ENCODE peak calls at places on chromosomes 7 and 10, in six cellular contexts. One of them, this sample, is unnamed.

GRCh38 chr10:101986277-101986971 is 69.5 kb downstream of the ARMH3 start:
- DNase-seq in heart left ventricle: peak; percentile 26
- DNase-seq in chondrocyte: no peak
- DNase-seq in lower leg skin: no peak
- DNase-seq in OCI-LY7: no peak
- DNase-seq in tibial nerve: no peak
- DNase-seq in this sample: no peak

GRCh38 chr7:40057292-40057691 is 77.1 kb downstream of the MPLKIP start:
- DNase-seq in heart left ventricle: peak; percentile 47
- DNase-seq in chondrocyte: no peak
- DNase-seq in lower leg skin: no peak
- DNase-seq in OCI-LY7: no peak
- DNase-seq in tibial nerve: no peak
- DNase-seq in this sample: no peak

GRCh38 chr7:118232837-118233236 is 8.3 kb downstream of the ANKRD7 start:
- DNase-seq in heart left ventricle: no peak
- DNase-seq in chondrocyte: no peak
- DNase-seq in lower leg skin: no peak
- DNase-seq in OCI-LY7: no peak
- DNase-seq in tibial nerve: no peak
- DNase-seq in this sample: no peak

GRCh38 chr7:94043299-94043698 is 39.1 kb upstream of the BET1 start:
- DNase-seq in heart left ventricle: no peak
- DNase-seq in chondrocyte: no peak
- DNase-seq in lower leg skin: no peak
- DNase-seq in OCI-LY7: no peak
- DNase-seq in tibial nerve: no peak
- DNase-seq in this sample: no peak

GRCh38 chr7:112500619-112501018 is 19.8 kb downstream of the LSMEM1 start:
- DNase-seq in heart left ventricle: no peak
- DNase-seq in chondrocyte: no peak
- DNase-seq in lower leg skin: no peak
- DNase-seq in OCI-LY7: no peak
- DNase-seq in tibial nerve: no peak
- DNase-seq in this sample: no peak

GRCh38 chr7:33743594-33743993 is 161.7 kb upstream of the BMPER start:
- DNase-seq in heart left ventricle: no peak
- DNase-seq in chondrocyte: no peak
- DNase-seq in lower leg skin: no peak
- DNase-seq in OCI-LY7: no peak
- DNase-seq in tibial nerve: no peak
- DNase-seq in this sample: no peak

GRCh38 chr10:26269754-26270153 is 53.2 kb downstream of the GAD2 start:
- DNase-seq in heart left ventricle: no peak
- DNase-seq in chondrocyte: no peak
- DNase-seq in lower leg skin: no peak
- DNase-seq in OCI-LY7: peak; percentile 71
- DNase-seq in tibial nerve: no peak
- DNase-seq in this sample: peak; percentile 18

GRCh38 chr10:103855424-103855823 is at the start of gene SH3PXD2A:
- DNase-seq in heart left ventricle: peak; percentile 72
- DNase-seq in chondrocyte: no peak
- DNase-seq in lower leg skin: no peak
- DNase-seq in OCI-LY7: no peak
- DNase-seq in tibial nerve: no peak
- DNase-seq in this sample: peak; percentile 54

GRCh38 chr10:70656489-70656888 is 15.8 kb upstream of the ADAMTS14 start:
- DNase-seq in heart left ventricle: peak; percentile 52
- DNase-seq in chondrocyte: peak; percentile 68
- DNase-seq in lower leg skin: no peak
- DNase-seq in OCI-LY7: no peak
- DNase-seq in tibial nerve: no peak
- DNase-seq in this sample: peak; percentile 75

GRCh38 chr10:31947144-31947926 is 18.7 kb upstream of the ARHGAP12 start:
- DNase-seq in heart left ventricle: no peak
- DNase-seq in chondrocyte: no peak
- DNase-seq in lower leg skin: peak; percentile 64
- DNase-seq in OCI-LY7: peak; percentile 34
- DNase-seq in tibial nerve: peak; percentile 54
- DNase-seq in this sample: no peak
- TF ChIP-seq CTCF in heart left ventricle: peak; percentile 41
- TF ChIP-seq CTCF in chondrocyte: peak; percentile 88
- TF ChIP-seq CTCF in lower leg skin: no peak
- TF ChIP-seq CTCF in OCI-LY7: peak; percentile 62
- TF ChIP-seq CTCF in tibial nerve: peak; percentile 48
- TF ChIP-seq CTCF in this sample: no peak

GRCh38 chr7:44964384-44964830 is 14.4 kb downstream of the MYO1G start:
- DNase-seq in heart left ventricle: no peak
- DNase-seq in chondrocyte: no peak
- DNase-seq in lower leg skin: no peak
- DNase-seq in OCI-LY7: no peak
- DNase-seq in tibial nerve: no peak
- DNase-seq in this sample: peak; percentile 55
- TF ChIP-seq CTCF in heart left ventricle: no peak
- TF ChIP-seq CTCF in chondrocyte: peak; percentile 71
- TF ChIP-seq CTCF in lower leg skin: no peak
- TF ChIP-seq CTCF in OCI-LY7: peak; percentile 63
- TF ChIP-seq CTCF in tibial nerve: no peak
- TF ChIP-seq CTCF in this sample: no peak

GRCh38 chr7:27129729-27130539 is 623 bp downstream of the HOXA4 start:
- DNase-seq in heart left ventricle: no peak
- DNase-seq in chondrocyte: no peak
- DNase-seq in lower leg skin: no peak
- DNase-seq in OCI-LY7: no peak
- DNase-seq in tibial nerve: no peak
- DNase-seq in this sample: no peak
- TF ChIP-seq CTCF in heart left ventricle: no peak
- TF ChIP-seq CTCF in chondrocyte: no peak
- TF ChIP-seq CTCF in lower leg skin: no peak
- TF ChIP-seq CTCF in OCI-LY7: no peak
- TF ChIP-seq CTCF in tibial nerve: peak; percentile 19
- TF ChIP-seq CTCF in this sample: no peak

DNA sequence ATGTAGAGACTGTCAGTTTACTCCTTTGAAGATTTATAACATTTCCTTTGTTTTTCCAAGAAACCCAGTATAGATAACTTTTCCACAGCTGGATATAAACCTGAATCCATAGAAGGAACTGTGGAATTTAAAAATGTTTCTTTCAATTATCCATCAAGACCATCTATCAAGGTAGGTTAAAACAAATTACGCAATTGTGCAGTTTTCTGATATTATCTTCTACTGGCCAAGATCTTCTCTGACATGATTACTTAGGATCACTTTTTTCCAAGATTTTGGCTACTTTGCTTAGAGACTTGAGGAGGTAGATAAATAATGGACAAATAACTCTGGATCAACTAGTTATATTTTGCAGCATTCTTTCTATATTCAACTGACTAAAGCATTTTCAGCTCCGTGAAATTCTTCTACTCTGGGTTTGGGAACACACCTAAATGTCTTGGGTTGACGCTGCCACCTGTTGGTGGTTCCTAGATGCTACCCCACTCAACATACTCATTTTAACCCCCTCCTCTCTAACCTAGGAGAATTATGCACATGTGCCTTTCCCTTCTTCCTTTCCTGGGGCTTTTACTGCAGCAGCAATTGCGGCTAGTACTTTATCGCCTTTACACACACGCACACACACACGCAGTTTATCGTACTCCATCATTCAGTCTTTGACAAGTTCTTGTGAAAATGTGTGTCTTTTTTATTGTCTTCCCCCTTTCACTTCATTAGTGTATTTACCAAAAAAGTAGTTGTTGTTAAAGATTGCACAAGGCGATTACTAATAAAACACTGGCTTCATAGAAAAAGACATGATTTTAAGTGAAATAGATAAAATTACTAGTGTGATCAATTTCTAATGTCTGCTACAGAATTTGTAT is 32.7 kb downstream of the ABCB5 start:
- DNase-seq in heart left ventricle: no peak
- DNase-seq in chondrocyte: no peak
- DNase-seq in lower leg skin: no peak
- DNase-seq in OCI-LY7: peak; percentile 10
- DNase-seq in tibial nerve: no peak
- DNase-seq in this sample: no peak
- TF ChIP-seq CTCF in heart left ventricle: no peak
- TF ChIP-seq CTCF in chondrocyte: peak; percentile 55
- TF ChIP-seq CTCF in lower leg skin: no peak
- TF ChIP-seq CTCF in OCI-LY7: peak; percentile 70
- TF ChIP-seq CTCF in tibial nerve: peak; percentile 40
- TF ChIP-seq CTCF in this sample: no peak

DNA sequence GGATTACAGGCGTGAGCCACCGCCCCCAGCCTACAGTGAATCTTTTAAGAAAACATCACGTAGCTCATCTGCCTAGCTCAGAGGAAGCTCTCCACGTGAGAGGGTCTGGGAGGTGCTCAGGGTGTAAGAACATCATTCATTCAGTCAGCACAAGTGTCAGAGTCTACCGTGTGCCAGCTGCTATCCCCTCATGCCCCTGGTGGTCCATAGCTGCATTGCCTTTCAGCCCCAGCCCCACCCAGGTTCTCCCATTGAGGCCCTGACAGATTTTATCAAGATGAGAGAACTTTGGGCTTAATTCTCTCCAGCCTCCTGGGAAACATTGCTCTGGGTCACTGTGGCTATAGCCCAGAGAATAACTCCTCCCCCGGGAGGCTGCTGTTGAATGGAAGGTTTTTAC is 45.1 kb downstream of the ZNF503 start:
- DNase-seq in heart left ventricle: no peak
- DNase-seq in chondrocyte: no peak
- DNase-seq in lower leg skin: no peak
- DNase-seq in OCI-LY7: no peak
- DNase-seq in tibial nerve: no peak
- DNase-seq in this sample: no peak
- TF ChIP-seq CTCF in heart left ventricle: no peak
- TF ChIP-seq CTCF in chondrocyte: no peak
- TF ChIP-seq CTCF in lower leg skin: no peak
- TF ChIP-seq CTCF in OCI-LY7: no peak
- TF ChIP-seq CTCF in tibial nerve: no peak
- TF ChIP-seq CTCF in this sample: no peak

GRCh38 chr7:30594540-30595460 is at the start of gene GARS1:
- DNase-seq in heart left ventricle: peak; percentile 88
- DNase-seq in chondrocyte: peak; percentile 93
- DNase-seq in lower leg skin: peak; percentile 82
- DNase-seq in OCI-LY7: peak; percentile 96
- DNase-seq in tibial nerve: peak; percentile 81
- DNase-seq in this sample: peak; percentile 90

GRCh38 chr7:30596721-30597120 is 2.0 kb downstream of the GARS1 start:
- DNase-seq in heart left ventricle: no peak
- DNase-seq in chondrocyte: no peak
- DNase-seq in lower leg skin: no peak
- DNase-seq in OCI-LY7: no peak
- DNase-seq in tibial nerve: no peak
- DNase-seq in this sample: no peak

GRCh38 chr7:30594055-30594539 is 581 bp upstream of the GARS1 start:
- DNase-seq in heart left ventricle: peak; percentile 23
- DNase-seq in chondrocyte: no peak
- DNase-seq in lower leg skin: peak; percentile 39
- DNase-seq in OCI-LY7: peak; percentile 70
- DNase-seq in tibial nerve: peak; percentile 17
- DNase-seq in this sample: peak; percentile 59

GRCh38 chr7:30595461-30596042 is 874 bp downstream of the GARS1 start:
- DNase-seq in heart left ventricle: no peak
- DNase-seq in chondrocyte: no peak
- DNase-seq in lower leg skin: no peak
- DNase-seq in OCI-LY7: peak; percentile 39
- DNase-seq in tibial nerve: peak; percentile 9
- DNase-seq in this sample: peak; percentile 15

GRCh38 chr7:30596043-30596641 is 1.5 kb downstream of the GARS1 start:
- DNase-seq in heart left ventricle: no peak
- DNase-seq in chondrocyte: no peak
- DNase-seq in lower leg skin: no peak
- DNase-seq in OCI-LY7: peak; percentile 81
- DNase-seq in tibial nerve: no peak
- DNase-seq in this sample: peak; percentile 19
- TF ChIP-seq CTCF in heart left ventricle: no peak
- TF ChIP-seq CTCF in chondrocyte: peak; percentile 42
- TF ChIP-seq CTCF in lower leg skin: no peak
- TF ChIP-seq CTCF in OCI-LY7: no peak
- TF ChIP-seq CTCF in tibial nerve: no peak
- TF ChIP-seq CTCF in this sample: no peak

GRCh38 chr7:99257675-99258074 is 15.0 kb upstream of the MYH16 start:
- DNase-seq in heart left ventricle: no peak
- DNase-seq in chondrocyte: no peak
- DNase-seq in lower leg skin: no peak
- DNase-seq in OCI-LY7: no peak
- DNase-seq in tibial nerve: no peak
- DNase-seq in this sample: no peak

GRCh38 chr7:99260395-99260794 is 12.2 kb upstream of the MYH16 start:
- DNase-seq in heart left ventricle: no peak
- DNase-seq in chondrocyte: no peak
- DNase-seq in lower leg skin: no peak
- DNase-seq in OCI-LY7: no peak
- DNase-seq in tibial nerve: no peak
- DNase-seq in this sample: no peak

GRCh38 chr7:99258501-99258900 is 14.1 kb upstream of the MYH16 start:
- DNase-seq in heart left ventricle: no peak
- DNase-seq in chondrocyte: no peak
- DNase-seq in lower leg skin: no peak
- DNase-seq in OCI-LY7: no peak
- DNase-seq in tibial nerve: no peak
- DNase-seq in this sample: no peak

GRCh38 chr7:99265848-99266247 is 6.8 kb upstream of the MYH16 start:
- DNase-seq in heart left ventricle: no peak
- DNase-seq in chondrocyte: no peak
- DNase-seq in lower leg skin: no peak
- DNase-seq in OCI-LY7: no peak
- DNase-seq in tibial nerve: no peak
- DNase-seq in this sample: no peak

GRCh38 chr7:99261646-99262045 is 11.0 kb upstream of the MYH16 start:
- DNase-seq in heart left ventricle: no peak
- DNase-seq in chondrocyte: no peak
- DNase-seq in lower leg skin: no peak
- DNase-seq in OCI-LY7: no peak
- DNase-seq in tibial nerve: no peak
- DNase-seq in this sample: no peak
- TF ChIP-seq CTCF in heart left ventricle: no peak
- TF ChIP-seq CTCF in chondrocyte: no peak
- TF ChIP-seq CTCF in lower leg skin: no peak
- TF ChIP-seq CTCF in OCI-LY7: no peak
- TF ChIP-seq CTCF in tibial nerve: no peak
- TF ChIP-seq CTCF in this sample: no peak

GRCh38 chr7:150754950-150755349 is 17.7 kb downstream of the GIMAP5 start:
- DNase-seq in heart left ventricle: no peak
- DNase-seq in chondrocyte: no peak
- DNase-seq in lower leg skin: no peak
- DNase-seq in OCI-LY7: no peak
- DNase-seq in tibial nerve: no peak
- DNase-seq in this sample: no peak

GRCh38 chr7:150755473-150756099 is 18.4 kb downstream of the GIMAP5 start:
- DNase-seq in heart left ventricle: peak; percentile 56
- DNase-seq in chondrocyte: no peak
- DNase-seq in lower leg skin: no peak
- DNase-seq in OCI-LY7: no peak
- DNase-seq in tibial nerve: no peak
- DNase-seq in this sample: peak; percentile 48

GRCh38 chr7:150751702-150752101 is 14.5 kb downstream of the GIMAP5 start:
- DNase-seq in heart left ventricle: peak; percentile 46
- DNase-seq in chondrocyte: no peak
- DNase-seq in lower leg skin: no peak
- DNase-seq in OCI-LY7: no peak
- DNase-seq in tibial nerve: no peak
- DNase-seq in this sample: no peak

GRCh38 chr7:150753239-150753638 is 16.0 kb downstream of the GIMAP5 start:
- DNase-seq in heart left ventricle: no peak
- DNase-seq in chondrocyte: no peak
- DNase-seq in lower leg skin: no peak
- DNase-seq in OCI-LY7: no peak
- DNase-seq in tibial nerve: no peak
- DNase-seq in this sample: no peak

GRCh38 chr7:150753826-150754603 is 16.8 kb downstream of the GIMAP5 start:
- DNase-seq in heart left ventricle: no peak
- DNase-seq in chondrocyte: no peak
- DNase-seq in lower leg skin: no peak
- DNase-seq in OCI-LY7: peak; percentile 21
- DNase-seq in tibial nerve: no peak
- DNase-seq in this sample: peak; percentile 54
- TF ChIP-seq CTCF in heart left ventricle: peak; percentile 38
- TF ChIP-seq CTCF in chondrocyte: no peak
- TF ChIP-seq CTCF in lower leg skin: no peak
- TF ChIP-seq CTCF in OCI-LY7: peak; percentile 74
- TF ChIP-seq CTCF in tibial nerve: no peak
- TF ChIP-seq CTCF in this sample: no peak